ENCODE peak calls at places on chromosomes 13 and 19, in four cellular contexts. One of them, this sample, is unnamed.

GRCh38 chr13:111346281-111346680 is 25.8 kb downstream of the TEX29 start:
- DNase-seq in H1: no peak
- DNase-seq in K562: no peak
- DNase-seq in A549: no peak
- DNase-seq in this sample: no peak

GRCh38 chr19:47778954-47779351 is 450 bp downstream of the SELENOW start:
- DNase-seq in H1: no peak
- DNase-seq in A549: no peak
- DNase-seq in K562: no peak
- DNase-seq in this sample: no peak

GRCh38 chr13:106471957-106472543 is 63.4 kb downstream of the EFNB2 start:
- DNase-seq in K562: no peak
- DNase-seq in A549: peak
- DNase-seq in H1: peak
- DNase-seq in this sample: peak

GRCh38 chr13:40706439-40706838 is 40.0 kb upstream of the FOXO1 start:
- DNase-seq in H1: no peak
- DNase-seq in A549: no peak
- DNase-seq in K562: no peak
- DNase-seq in this sample: no peak

GRCh38 chr19:17871878-17872250 is at the start of gene SLC5A5:
- DNase-seq in K562: no peak
- DNase-seq in A549: no peak
- DNase-seq in H1: no peak
- DNase-seq in this sample: no peak

GRCh38 chr13:108609353-108609752 is 20.1 kb upstream of the MYO16 start:
- DNase-seq in A549: peak
- DNase-seq in H1: no peak
- DNase-seq in K562: no peak
- DNase-seq in this sample: no peak

GRCh38 chr13:47480121-47480520 is 521.0 kb downstream of the SUCLA2 start:
- DNase-seq in A549: no peak
- DNase-seq in K562: no peak
- DNase-seq in H1: no peak
- DNase-seq in this sample: no peak

GRCh38 chr13:87398047-87398446 is 273.1 kb upstream of the SLITRK5 start:
- DNase-seq in H1: no peak
- DNase-seq in K562: no peak
- DNase-seq in A549: no peak
- DNase-seq in this sample: no peak

GRCh38 chr13:77235456-77236022 is 91.4 kb downstream of the MYCBP2 start:
- DNase-seq in K562: no peak
- DNase-seq in A549: no peak
- DNase-seq in H1: no peak
- DNase-seq in this sample: no peak

GRCh38 chr19:3350014-3350663 is 16.2 kb upstream of the NFIC start:
- DNase-seq in K562: no peak
- DNase-seq in H1: no peak
- DNase-seq in A549: no peak
- DNase-seq in this sample: peak

GRCh38 chr19:3821857-3822364 is 35.7 kb upstream of the MATK start:
- DNase-seq in A549: peak
- DNase-seq in K562: peak
- DNase-seq in H1: peak
- DNase-seq in this sample: peak

GRCh38 chr19:15330801-15331418 is 1.4 kb downstream of the BRD4 start:
- DNase-seq in K562: peak
- DNase-seq in H1: no peak
- DNase-seq in A549: peak
- DNase-seq in this sample: no peak

GRCh38 chr13:27148900-27149299 is 22.7 kb downstream of the USP12 start:
- DNase-seq in A549: no peak
- DNase-seq in K562: no peak
- DNase-seq in H1: no peak
- DNase-seq in this sample: no peak

GRCh38 chr19:6752257-6753177 is 13.0 kb downstream of the TRIP10 start:
- DNase-seq in K562: peak
- DNase-seq in H1: no peak
- DNase-seq in A549: no peak
- DNase-seq in this sample: peak

GRCh38 chr13:112905990-112906641 is 62.9 kb upstream of the MCF2L start:
- DNase-seq in H1: peak
- DNase-seq in K562: no peak
- DNase-seq in A549: no peak
- DNase-seq in this sample: peak

GRCh38 chr13:71727036-71727435 is 140.0 kb downstream of the DACH1 start:
- DNase-seq in A549: no peak
- DNase-seq in K562: no peak
- DNase-seq in H1: no peak
- DNase-seq in this sample: no peak

GRCh38 chr13:71730267-71730666 is 136.7 kb downstream of the DACH1 start:
- DNase-seq in A549: no peak
- DNase-seq in H1: no peak
- DNase-seq in K562: no peak
- DNase-seq in this sample: no peak

GRCh38 chr13:71729441-71729840 is 137.6 kb downstream of the DACH1 start:
- DNase-seq in K562: no peak
- DNase-seq in H1: no peak
- DNase-seq in A549: no peak
- DNase-seq in this sample: no peak
- TF ChIP-seq RNF2 in K562: no peak
- TF ChIP-seq RNF2 in H1: no peak
- TF ChIP-seq RNF2 in A549: no peak
- TF ChIP-seq RNF2 in this sample: no peak

GRCh38 chr13:67439365-67439764 is 209.2 kb upstream of the PCDH9 start:
- DNase-seq in K562: no peak
- DNase-seq in A549: no peak
- DNase-seq in H1: no peak
- DNase-seq in this sample: no peak
- TF ChIP-seq RNF2 in K562: no peak
- TF ChIP-seq RNF2 in A549: no peak
- TF ChIP-seq RNF2 in H1: no peak
- TF ChIP-seq RNF2 in this sample: no peak

GRCh38 chr13:25167349-25167748 is 4.7 kb downstream of the AMER2 start:
- DNase-seq in H1: no peak
- DNase-seq in K562: no peak
- DNase-seq in A549: no peak
- DNase-seq in this sample: no peak

GRCh38 chr13:25168800-25169199 is 3.3 kb downstream of the AMER2 start:
- DNase-seq in H1: no peak
- DNase-seq in A549: no peak
- DNase-seq in K562: no peak
- DNase-seq in this sample: no peak

GRCh38 chr13:25169356-25169755 is 2.7 kb downstream of the AMER2 start:
- DNase-seq in K562: no peak
- DNase-seq in H1: no peak
- DNase-seq in A549: no peak
- DNase-seq in this sample: no peak

GRCh38 chr13:25165664-25166063 is 6.4 kb downstream of the AMER2 start:
- DNase-seq in A549: no peak
- DNase-seq in H1: no peak
- DNase-seq in K562: no peak
- DNase-seq in this sample: no peak

DNA sequence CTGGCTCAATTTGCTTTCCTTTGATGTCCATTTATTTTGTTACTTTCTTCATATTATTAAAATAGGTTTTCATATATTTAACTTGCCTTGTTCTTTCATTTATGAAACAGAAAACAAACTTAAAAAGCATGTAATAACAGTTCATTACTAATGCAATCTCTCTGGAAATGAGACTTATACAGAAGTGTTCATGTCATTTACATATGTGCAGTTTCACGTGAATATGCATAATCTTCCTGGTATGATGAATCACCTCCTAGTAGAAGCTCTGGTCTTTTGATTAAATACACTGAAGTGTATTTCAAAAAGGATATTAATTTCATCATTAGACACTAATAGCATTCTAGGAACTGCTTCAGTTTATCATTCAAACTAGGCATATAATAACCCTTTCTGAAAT is 4.3 kb downstream of the AMER2 start:
- DNase-seq in K562: no peak
- DNase-seq in H1: no peak
- DNase-seq in A549: no peak
- DNase-seq in this sample: no peak
- TF ChIP-seq RNF2 in K562: no peak
- TF ChIP-seq RNF2 in H1: no peak
- TF ChIP-seq RNF2 in A549: no peak
- TF ChIP-seq RNF2 in this sample: no peak

GRCh38 chr13:109700176-109700575 is 86.2 kb downstream of the IRS2 start:
- DNase-seq in A549: no peak
- DNase-seq in H1: no peak
- DNase-seq in K562: peak
- DNase-seq in this sample: no peak
- TF ChIP-seq RNF2 in A549: no peak
- TF ChIP-seq RNF2 in H1: no peak
- TF ChIP-seq RNF2 in K562: no peak
- TF ChIP-seq RNF2 in this sample: no peak

This sample was measured in HepG2.